ENCODE peak calls at places on chromosomes 12 and 14, in five cellular contexts. One of them, this sample, is unnamed.

GRCh38 chr14:43651896-43652295 is 855.2 kb downstream of the FSCB start:
- DNase-seq in hippocampal formation: no peak
- DNase-seq in putamen: no peak
- DNase-seq in activated T-cell treated with anti-CD3 and anti-CD28 coated beads, Interleukin-2, amount 50 U/mL, for 72 hours: no peak
- DNase-seq in stimulated activated CD8-positive, alpha-beta memory T cell treated with anti-CD3 and anti-CD28 coated beads, Interleukin-7, amount 100 ng/mL, for 4 hours: no peak
- DNase-seq in this sample: no peak

GRCh38 chr12:57754411-57755193 is at the start of gene MARCHF9:
- DNase-seq in putamen: no peak
- DNase-seq in hippocampal formation: no peak
- DNase-seq in activated T-cell treated with anti-CD3 and anti-CD28 coated beads, Interleukin-2, amount 50 U/mL, for 72 hours: peak; percentile 88
- DNase-seq in stimulated activated CD8-positive, alpha-beta memory T cell treated with anti-CD3 and anti-CD28 coated beads, Interleukin-7, amount 100 ng/mL, for 4 hours: peak; percentile 76
- DNase-seq in this sample: peak; percentile 84

GRCh38 chr14:85409496-85410210 is 120.3 kb upstream of the FLRT2 start:
- DNase-seq in activated T-cell treated with anti-CD3 and anti-CD28 coated beads, Interleukin-2, amount 50 U/mL, for 72 hours: no peak
- DNase-seq in stimulated activated CD8-positive, alpha-beta memory T cell treated with anti-CD3 and anti-CD28 coated beads, Interleukin-7, amount 100 ng/mL, for 4 hours: no peak
- DNase-seq in hippocampal formation: no peak
- DNase-seq in putamen: no peak
- DNase-seq in this sample: no peak

GRCh38 chr12:15979096-15980091 is 68.3 kb downstream of the DERA start:
- DNase-seq in putamen: no peak
- DNase-seq in stimulated activated CD8-positive, alpha-beta memory T cell treated with anti-CD3 and anti-CD28 coated beads, Interleukin-7, amount 100 ng/mL, for 4 hours: no peak
- DNase-seq in activated T-cell treated with anti-CD3 and anti-CD28 coated beads, Interleukin-2, amount 50 U/mL, for 72 hours: peak; percentile 2
- DNase-seq in hippocampal formation: no peak
- DNase-seq in this sample: peak; percentile 1

GRCh38 chr14:52227559-52228222 is 39.8 kb upstream of the PTGDR start:
- DNase-seq in stimulated activated CD8-positive, alpha-beta memory T cell treated with anti-CD3 and anti-CD28 coated beads, Interleukin-7, amount 100 ng/mL, for 4 hours: no peak
- DNase-seq in putamen: no peak
- DNase-seq in activated T-cell treated with anti-CD3 and anti-CD28 coated beads, Interleukin-2, amount 50 U/mL, for 72 hours: no peak
- DNase-seq in hippocampal formation: no peak
- DNase-seq in this sample: no peak

GRCh38 chr14:53409974-53410373 is 256.9 kb upstream of the DDHD1 start:
- DNase-seq in stimulated activated CD8-positive, alpha-beta memory T cell treated with anti-CD3 and anti-CD28 coated beads, Interleukin-7, amount 100 ng/mL, for 4 hours: no peak
- DNase-seq in hippocampal formation: no peak
- DNase-seq in putamen: no peak
- DNase-seq in activated T-cell treated with anti-CD3 and anti-CD28 coated beads, Interleukin-2, amount 50 U/mL, for 72 hours: no peak
- DNase-seq in this sample: no peak

GRCh38 chr12:90859591-90859990 is 95.4 kb downstream of the CCER1 start:
- DNase-seq in activated T-cell treated with anti-CD3 and anti-CD28 coated beads, Interleukin-2, amount 50 U/mL, for 72 hours: no peak
- DNase-seq in putamen: no peak
- DNase-seq in stimulated activated CD8-positive, alpha-beta memory T cell treated with anti-CD3 and anti-CD28 coated beads, Interleukin-7, amount 100 ng/mL, for 4 hours: no peak
- DNase-seq in hippocampal formation: no peak
- DNase-seq in this sample: no peak

GRCh38 chr12:24038211-24038997 is 88.9 kb upstream of the SOX5 start:
- DNase-seq in stimulated activated CD8-positive, alpha-beta memory T cell treated with anti-CD3 and anti-CD28 coated beads, Interleukin-7, amount 100 ng/mL, for 4 hours: no peak
- DNase-seq in hippocampal formation: no peak
- DNase-seq in activated T-cell treated with anti-CD3 and anti-CD28 coated beads, Interleukin-2, amount 50 U/mL, for 72 hours: no peak
- DNase-seq in putamen: no peak
- DNase-seq in this sample: no peak

GRCh38 chr12:39816671-39817185 is 197.1 kb upstream of the ABCD2 start:
- DNase-seq in stimulated activated CD8-positive, alpha-beta memory T cell treated with anti-CD3 and anti-CD28 coated beads, Interleukin-7, amount 100 ng/mL, for 4 hours: no peak
- DNase-seq in putamen: no peak
- DNase-seq in hippocampal formation: no peak
- DNase-seq in activated T-cell treated with anti-CD3 and anti-CD28 coated beads, Interleukin-2, amount 50 U/mL, for 72 hours: no peak
- DNase-seq in this sample: no peak

GRCh38 chr14:106417224-106418049 is 891.1 kb downstream of the TMEM121 start:
- DNase-seq in stimulated activated CD8-positive, alpha-beta memory T cell treated with anti-CD3 and anti-CD28 coated beads, Interleukin-7, amount 100 ng/mL, for 4 hours: peak; percentile 52
- DNase-seq in activated T-cell treated with anti-CD3 and anti-CD28 coated beads, Interleukin-2, amount 50 U/mL, for 72 hours: peak; percentile 100
- DNase-seq in putamen: no peak
- DNase-seq in hippocampal formation: no peak
- DNase-seq in this sample: peak; percentile 79

GRCh38 chr14:30153662-30154061 is 226.0 kb upstream of the PRKD1 start:
- DNase-seq in putamen: no peak
- DNase-seq in activated T-cell treated with anti-CD3 and anti-CD28 coated beads, Interleukin-2, amount 50 U/mL, for 72 hours: no peak
- DNase-seq in hippocampal formation: no peak
- DNase-seq in stimulated activated CD8-positive, alpha-beta memory T cell treated with anti-CD3 and anti-CD28 coated beads, Interleukin-7, amount 100 ng/mL, for 4 hours: no peak
- DNase-seq in this sample: no peak

GRCh38 chr12:49580572-49581535 is 12.9 kb upstream of the MCRS1 start:
- DNase-seq in putamen: peak; percentile 63
- DNase-seq in activated T-cell treated with anti-CD3 and anti-CD28 coated beads, Interleukin-2, amount 50 U/mL, for 72 hours: peak; percentile 58
- DNase-seq in stimulated activated CD8-positive, alpha-beta memory T cell treated with anti-CD3 and anti-CD28 coated beads, Interleukin-7, amount 100 ng/mL, for 4 hours: peak; percentile 28
- DNase-seq in hippocampal formation: peak; percentile 67
- DNase-seq in this sample: no peak

GRCh38 chr12:47730341-47730744 is 5.1 kb upstream of the ENDOU start:
- DNase-seq in putamen: no peak
- DNase-seq in activated T-cell treated with anti-CD3 and anti-CD28 coated beads, Interleukin-2, amount 50 U/mL, for 72 hours: no peak
- DNase-seq in stimulated activated CD8-positive, alpha-beta memory T cell treated with anti-CD3 and anti-CD28 coated beads, Interleukin-7, amount 100 ng/mL, for 4 hours: no peak
- DNase-seq in hippocampal formation: no peak
- DNase-seq in this sample: no peak

GRCh38 chr12:6038160-6038559 is 86.3 kb downstream of the VWF start:
- DNase-seq in activated T-cell treated with anti-CD3 and anti-CD28 coated beads, Interleukin-2, amount 50 U/mL, for 72 hours: peak; percentile 51
- DNase-seq in putamen: no peak
- DNase-seq in hippocampal formation: no peak
- DNase-seq in stimulated activated CD8-positive, alpha-beta memory T cell treated with anti-CD3 and anti-CD28 coated beads, Interleukin-7, amount 100 ng/mL, for 4 hours: no peak
- DNase-seq in this sample: peak; percentile 7

GRCh38 chr12:6967548-6968100 is 2.8 kb downstream of the PHB2 start:
- DNase-seq in putamen: no peak
- DNase-seq in activated T-cell treated with anti-CD3 and anti-CD28 coated beads, Interleukin-2, amount 50 U/mL, for 72 hours: no peak
- DNase-seq in stimulated activated CD8-positive, alpha-beta memory T cell treated with anti-CD3 and anti-CD28 coated beads, Interleukin-7, amount 100 ng/mL, for 4 hours: no peak
- DNase-seq in hippocampal formation: no peak
- DNase-seq in this sample: no peak

GRCh38 chr14:82410064-82410463 is 876.4 kb upstream of the SEL1L start:
- DNase-seq in stimulated activated CD8-positive, alpha-beta memory T cell treated with anti-CD3 and anti-CD28 coated beads, Interleukin-7, amount 100 ng/mL, for 4 hours: no peak
- DNase-seq in activated T-cell treated with anti-CD3 and anti-CD28 coated beads, Interleukin-2, amount 50 U/mL, for 72 hours: no peak
- DNase-seq in putamen: no peak
- DNase-seq in hippocampal formation: no peak
- DNase-seq in this sample: no peak

GRCh38 chr12:16593546-16593945 is 12.4 kb downstream of the LMO3 start:
- DNase-seq in hippocampal formation: no peak
- DNase-seq in putamen: no peak
- DNase-seq in activated T-cell treated with anti-CD3 and anti-CD28 coated beads, Interleukin-2, amount 50 U/mL, for 72 hours: no peak
- DNase-seq in stimulated activated CD8-positive, alpha-beta memory T cell treated with anti-CD3 and anti-CD28 coated beads, Interleukin-7, amount 100 ng/mL, for 4 hours: no peak
- DNase-seq in this sample: no peak

GRCh38 chr12:26741828-26742227 is 91.2 kb downstream of the ITPR2 start:
- DNase-seq in hippocampal formation: no peak
- DNase-seq in stimulated activated CD8-positive, alpha-beta memory T cell treated with anti-CD3 and anti-CD28 coated beads, Interleukin-7, amount 100 ng/mL, for 4 hours: no peak
- DNase-seq in putamen: no peak
- DNase-seq in activated T-cell treated with anti-CD3 and anti-CD28 coated beads, Interleukin-2, amount 50 U/mL, for 72 hours: no peak
- DNase-seq in this sample: no peak

GRCh38 chr14:76877871-76878270 is 51.7 kb downstream of the LRRC74A start:
- DNase-seq in hippocampal formation: no peak
- DNase-seq in putamen: no peak
- DNase-seq in stimulated activated CD8-positive, alpha-beta memory T cell treated with anti-CD3 and anti-CD28 coated beads, Interleukin-7, amount 100 ng/mL, for 4 hours: no peak
- DNase-seq in activated T-cell treated with anti-CD3 and anti-CD28 coated beads, Interleukin-2, amount 50 U/mL, for 72 hours: no peak
- DNase-seq in this sample: no peak